ENCODE peak calls at places on chromosomes 16 and 17, in six cellular contexts. One of them, this sample, is unnamed.

GRCh38 chr16:56265184-56265583 is 73.9 kb downstream of the GNAO1 start:
- DNase-seq in choroid plexus epithelial cell: no peak
- DNase-seq in ovary: no peak
- DNase-seq in thoracic aorta: no peak
- DNase-seq in amniotic stem cell: no peak
- DNase-seq in NCI-H510A: no peak
- DNase-seq in this sample: no peak

GRCh38 chr17:44646280-44646679 is 10.0 kb upstream of the MEIOC start:
- DNase-seq in amniotic stem cell: no peak
- DNase-seq in thoracic aorta: no peak
- DNase-seq in choroid plexus epithelial cell: no peak
- DNase-seq in ovary: no peak
- DNase-seq in NCI-H510A: no peak
- DNase-seq in this sample: no peak

GRCh38 chr17:61065263-61065773 is 334.3 kb upstream of the TBX2 start:
- DNase-seq in thoracic aorta: no peak
- DNase-seq in amniotic stem cell: peak
- DNase-seq in ovary: no peak
- DNase-seq in choroid plexus epithelial cell: peak
- DNase-seq in NCI-H510A: no peak
- DNase-seq in this sample: no peak

GRCh38 chr17:49104511-49105074 is 28.0 kb upstream of the B4GALNT2 start:
- DNase-seq in amniotic stem cell: no peak
- DNase-seq in thoracic aorta: no peak
- DNase-seq in ovary: no peak
- DNase-seq in choroid plexus epithelial cell: peak
- DNase-seq in NCI-H510A: no peak
- DNase-seq in this sample: no peak

GRCh38 chr17:79991140-79991923 is 44.3 kb downstream of the TBC1D16 start:
- DNase-seq in thoracic aorta: no peak
- DNase-seq in choroid plexus epithelial cell: peak
- DNase-seq in amniotic stem cell: peak
- DNase-seq in ovary: peak
- DNase-seq in NCI-H510A: peak
- DNase-seq in this sample: peak

GRCh38 chr17:29357821-29358232 is 32.3 kb upstream of the TAOK1 start:
- DNase-seq in amniotic stem cell: no peak
- DNase-seq in choroid plexus epithelial cell: peak
- DNase-seq in NCI-H510A: no peak
- DNase-seq in ovary: no peak
- DNase-seq in thoracic aorta: no peak
- DNase-seq in this sample: no peak

GRCh38 chr17:79970576-79971068 is 65.0 kb downstream of the TBC1D16 start:
- DNase-seq in thoracic aorta: no peak
- DNase-seq in choroid plexus epithelial cell: peak
- DNase-seq in ovary: no peak
- DNase-seq in NCI-H510A: no peak
- DNase-seq in amniotic stem cell: no peak
- DNase-seq in this sample: no peak

GRCh38 chr17:19370493-19370960 is 7.8 kb upstream of the MAPK7 start:
- DNase-seq in amniotic stem cell: no peak
- DNase-seq in choroid plexus epithelial cell: no peak
- DNase-seq in NCI-H510A: peak
- DNase-seq in ovary: no peak
- DNase-seq in thoracic aorta: no peak
- DNase-seq in this sample: no peak

GRCh38 chr17:7367918-7368596 is 12.8 kb upstream of the TNK1 start:
- DNase-seq in choroid plexus epithelial cell: no peak
- DNase-seq in thoracic aorta: no peak
- DNase-seq in NCI-H510A: no peak
- DNase-seq in ovary: no peak
- DNase-seq in amniotic stem cell: no peak
- DNase-seq in this sample: no peak

This sample was measured in 8988T.